ENCODE peak calls at places on chromosome 11, in five cellular contexts. H, K, D, P and N are unnamed samples.

GRCh38 chr11:96222102-96222501 is 120.9 kb downstream of the MAML2 start:
- DNase-seq in H (peak; percentile 61), K (no peak), D (no peak), P (no peak), N (no peak)

GRCh38 chr11:65430406-65431217 is 8.0 kb downstream of the NEAT1 start:
- DNase-seq in H (peak; percentile 34), K (peak; percentile 15), D (peak; percentile 44), P (no peak), N (no peak)

GRCh38 chr11:21988477-21988876 is 204.4 kb upstream of the ANO5 start:
- DNase-seq in H (no peak), K (no peak), D (peak; percentile 29), P (no peak), N (no peak)

GRCh38 chr11:12914401-12914912 is 94.7 kb upstream of the RASSF10 start:
- DNase-seq in H (no peak), K (no peak), D (no peak), P (peak; percentile 75), N (peak; percentile 69)

GRCh38 chr11:134500621-134501020 is 88.6 kb upstream of the B3GAT1 start:
- DNase-seq in H (no peak), K (no peak), D (no peak), P (no peak), N (no peak)

GRCh38 chr11:44300881-44301855 is 8.8 kb downstream of the ALX4 start:
- DNase-seq in H (no peak), K (no peak), D (no peak), P (no peak), N (no peak)

GRCh38 chr11:19777342-19778102 is 64.9 kb downstream of the NAV2 start:
- DNase-seq in H (peak; percentile 77), K (no peak), D (peak; percentile 56), P (no peak), N (no peak)

GRCh38 chr11:131760191-131760951 is 390.0 kb downstream of the NTM start:
- DNase-seq in H (peak; percentile 96), K (no peak), D (no peak), P (no peak), N (no peak)

GRCh38 chr11:11450744-11451362 is 97.8 kb upstream of the CSNK2A3 start:
- DNase-seq in H (peak; percentile 68), K (no peak), D (peak; percentile 76), P (no peak), N (no peak)

GRCh38 chr11:10298342-10298741 is 4.3 kb upstream of the SBF2 start:
- DNase-seq in H (peak; percentile 94), K (no peak), D (peak; percentile 73), P (no peak), N (no peak)

GRCh38 chr11:12303431-12304149 is 73.8 kb upstream of the PARVA start:
- DNase-seq in H (no peak), K (no peak), D (peak; percentile 27), P (no peak), N (no peak)

GRCh38 chr11:61533401-61533800 is 24.9 kb downstream of the LRRC10B start:
- DNase-seq in H (no peak), K (no peak), D (no peak), P (no peak), N (no peak)

GRCh38 chr11:78256962-78257361 is 68.2 kb downstream of the USP35 start:
- DNase-seq in H (peak; percentile 72), K (peak; percentile 90), D (peak; percentile 62), P (peak; percentile 75), N (no peak)

GRCh38 chr11:70191495-70192140 is 11.5 kb upstream of the FADD start:
- DNase-seq in H (peak; percentile 62), K (peak; percentile 63), D (peak; percentile 26), P (peak; percentile 86), N (peak; percentile 84)

GRCh38 chr11:86547727-86548126 is 124.7 kb downstream of the ME3 start:
- DNase-seq in H (no peak), K (no peak), D (no peak), P (no peak), N (no peak)

GRCh38 chr11:82719316-82719715 is 14.3 kb downstream of the FAM181B start:
- DNase-seq in H (no peak), K (no peak), D (no peak), P (no peak), N (no peak)

GRCh38 chr11:19474954-19475811 is 234.4 kb upstream of the E2F8 start:
- DNase-seq in H (no peak), K (no peak), D (no peak), P (no peak), N (no peak)

GRCh38 chr11:122123258-122123929 is 7.4 kb upstream of the BLID start:
- DNase-seq in H (no peak), K (no peak), D (peak; percentile 50), P (no peak), N (no peak)

GRCh38 chr11:126172596-126173038 is 38.8 kb downstream of the RPUSD4 start:
- DNase-seq in H (no peak), K (no peak), D (no peak), P (no peak), N (no peak)

GRCh38 chr11:10824888-10825287 is 16.2 kb upstream of the EIF4G2 start:
- DNase-seq in H (no peak), K (no peak), D (no peak), P (no peak), N (no peak)

GRCh38 chr11:134412508-134413333 is 679 bp upstream of the B3GAT1 start:
- DNase-seq in H (no peak), K (no peak), D (no peak), P (no peak), N (peak; percentile 54)

GRCh38 chr11:70433038-70433437 is 34.7 kb downstream of the CTTN start:
- DNase-seq in H (no peak), K (no peak), D (no peak), P (no peak), N (no peak)

GRCh38 chr11:8111636-8112035 is 30.6 kb downstream of the TUB start:
- DNase-seq in H (no peak), K (no peak), D (no peak), P (no peak), N (no peak)

GRCh38 chr11:2760196-2760871 is 60.5 kb upstream of the KCNQ1OT1 start:
- DNase-seq in H (no peak), K (no peak), D (no peak), P (no peak), N (no peak)

GRCh38 chr11:113272281-113272680 is 42.1 kb upstream of the TTC12 start:
- DNase-seq in H (no peak), K (no peak), D (no peak), P (no peak), N (no peak)

GRCh38 chr11:102171101-102171500 is 60.9 kb downstream of the YAP1 start:
- DNase-seq in H (no peak), K (no peak), D (peak; percentile 79), P (no peak), N (no peak)

GRCh38 chr11:1302041-1302460 is 7.4 kb downstream of the TOLLIP start:
- DNase-seq in H (no peak), K (no peak), D (no peak), P (no peak), N (no peak)

GRCh38 chr11:48193876-48194275 is 22.7 kb upstream of the OR4B1 start:
- DNase-seq in H (peak; percentile 84), K (no peak), D (peak; percentile 70), P (no peak), N (no peak)

GRCh38 chr11:132904566-132904965 is 627.7 kb downstream of the OPCML start:
- DNase-seq in H (no peak), K (no peak), D (no peak), P (no peak), N (no peak)

GRCh38 chr11:125315088-125315740 is 150.7 kb downstream of the PKNOX2 start:
- DNase-seq in H (peak; percentile 11), K (peak; percentile 65), D (no peak), P (peak; percentile 76), N (no peak)

GRCh38 chr11:12808519-12808918 is 134.3 kb downstream of the TEAD1 start:
- DNase-seq in H (peak; percentile 56), K (no peak), D (peak; percentile 63), P (no peak), N (no peak)

GRCh38 chr11:9075441-9076000 is 15.9 kb downstream of the SCUBE2 start:
- DNase-seq in H (no peak), K (no peak), D (no peak), P (no peak), N (no peak)

GRCh38 chr11:121696177-121696863 is 243.6 kb upstream of the SORL1-AS1 start:
- DNase-seq in H (no peak), K (no peak), D (no peak), P (peak; percentile 11), N (no peak)

GRCh38 chr11:66720223-66720898 is 8.7 kb downstream of the SPTBN2 start:
- DNase-seq in H (peak; percentile 47), K (no peak), D (peak; percentile 89), P (no peak), N (peak; percentile 18)

GRCh38 chr11:97856666-97857065 is 1164.1 kb upstream of the CNTN5 start:
- DNase-seq in H (no peak), K (no peak), D (no peak), P (no peak), N (no peak)

GRCh38 chr11:95977534-95978174 is 53.7 kb upstream of the MTMR2 start:
- DNase-seq in H (peak; percentile 86), K (no peak), D (peak; percentile 80), P (no peak), N (no peak)

DNA sequence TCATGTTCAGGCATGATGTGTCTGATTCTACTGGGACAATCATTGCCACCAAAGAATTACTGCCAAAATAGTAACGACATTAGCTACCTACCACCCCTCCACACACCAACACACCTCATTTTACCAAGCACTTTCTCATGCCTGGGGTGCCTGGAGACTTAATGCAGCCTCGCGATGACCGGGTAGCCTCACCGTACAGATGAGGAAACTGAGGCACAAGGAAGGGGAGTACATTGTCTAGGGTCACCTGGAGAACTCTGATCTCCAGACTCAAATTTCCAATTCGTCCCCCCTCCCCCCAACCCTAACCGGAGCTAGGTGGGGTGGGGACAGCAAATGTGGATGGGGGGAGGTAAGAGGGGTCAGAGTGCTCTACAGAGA is 2.7 kb upstream of the RTN4RL2 start:
- DNase-seq in H (no peak), K (no peak), D (no peak), P (no peak), N (no peak)
- TF ChIP-seq CTCF in H (no peak), K (no peak), D (no peak), P (peak; percentile 14), N (peak; percentile 44)

GRCh38 chr11:46743693-46744339 is 24.8 kb downstream of the F2 start:
- DNase-seq in H (peak; percentile 20), K (no peak), D (no peak), P (no peak), N (no peak)
- TF ChIP-seq CTCF in H (no peak), K (no peak), D (no peak), P (no peak), N (no peak)

DNA sequence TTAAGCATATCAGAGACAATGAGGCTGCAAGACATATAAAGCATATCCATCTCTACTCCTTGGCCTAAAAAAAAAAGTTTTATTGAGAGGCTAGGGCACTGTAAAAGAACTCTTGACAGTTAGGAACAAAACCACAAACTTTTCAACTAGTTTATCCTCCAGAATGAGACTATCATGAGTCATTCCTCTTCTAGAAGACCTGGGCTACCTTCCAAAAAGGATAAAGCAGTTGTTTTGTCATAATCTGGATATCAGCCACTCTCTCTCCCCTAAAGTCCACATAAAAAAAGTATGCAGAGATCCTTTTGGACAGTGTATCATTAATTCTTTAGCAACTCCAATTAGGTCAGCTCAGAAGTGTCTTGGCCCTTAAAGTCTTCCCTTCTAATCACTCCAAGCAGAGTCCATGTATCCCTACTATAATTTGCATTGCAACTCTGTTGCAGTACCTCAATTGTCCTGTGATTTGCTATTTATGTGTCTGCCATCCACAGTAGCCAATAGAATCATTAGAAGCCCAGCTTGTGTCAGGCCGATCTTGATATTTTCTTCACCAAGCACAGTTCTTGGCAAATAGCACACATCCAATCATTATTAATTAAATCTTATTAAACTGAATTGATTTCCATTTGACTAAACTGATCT is 10.4 kb downstream of the OR51T1 start:
- DNase-seq in H (peak; percentile 76), K (no peak), D (peak; percentile 88), P (no peak), N (no peak)
- TF ChIP-seq CTCF in H (peak; percentile 45), K (no peak), D (peak; percentile 22), P (no peak), N (peak; percentile 30)

GRCh38 chr11:68153742-68154141 is 32.6 kb upstream of the CHKA start:
- DNase-seq in H (no peak), K (no peak), D (no peak), P (no peak), N (no peak)
- TF ChIP-seq CTCF in H (no peak), K (no peak), D (no peak), P (no peak), N (no peak)